ENCODE peak calls at places on chromosomes 5 and 9, in five cellular contexts. K is A549, Q is fibroblast of lung, T is mesendoderm, C is upper lobe of left lung. H is an unnamed sample.

GRCh38 chr9:136438548-136438908 is 1.1 kb downstream of the INPP5E start:
- DNase-seq in K (no peak), Q (peak), T (peak), C (no peak), H (no peak)

GRCh38 chr9:69674741-69675438 is 2.7 kb upstream of the APBA1 start:
- DNase-seq in K (no peak), Q (peak), T (no peak), C (no peak), H (peak)

GRCh38 chr9:113886471-113886870 is 10.4 kb downstream of the ZNF618 start:
- DNase-seq in K (no peak), Q (no peak), T (peak), C (no peak), H (no peak)

GRCh38 chr5:139710370-139711066 is 62.4 kb downstream of the CXXC5 start:
- DNase-seq in K (peak), Q (peak), T (peak), C (no peak), H (no peak)

GRCh38 chr9:107299437-107299836 is 16.4 kb downstream of the RAD23B start:
- DNase-seq in K (no peak), Q (no peak), T (no peak), C (no peak), H (no peak)

GRCh38 chr5:169550227-169550626 is 33.3 kb upstream of the SPDL1 start:
- DNase-seq in K (no peak), Q (peak), T (no peak), C (no peak), H (no peak)

GRCh38 chr5:68115584-68115983 is 100.0 kb upstream of the PIK3R1 start:
- DNase-seq in K (no peak), Q (no peak), T (no peak), C (no peak), H (no peak)

GRCh38 chr5:80761966-80762365 is 107.2 kb upstream of the DHFR start:
- DNase-seq in K (no peak), Q (peak), T (no peak), C (no peak), H (no peak)

GRCh38 chr5:138620661-138621224 is 45.5 kb upstream of the HSPA9 start:
- DNase-seq in K (no peak), Q (no peak), T (no peak), C (no peak), H (no peak)

GRCh38 chr9:123678878-123679329 is 251.0 kb downstream of the DENND1A start:
- DNase-seq in K (no peak), Q (peak), T (no peak), C (no peak), H (no peak)

GRCh38 chr9:134328841-134329575 is 2.8 kb downstream of the RXRA start:
- DNase-seq in K (no peak), Q (no peak), T (no peak), C (peak), H (no peak)

GRCh38 chr9:22237497-22238363 is 208.9 kb upstream of the DMRTA1 start:
- DNase-seq in K (peak), Q (peak), T (peak), C (no peak), H (no peak)

GRCh38 chr9:114240647-114241558 is 82.0 kb upstream of the ORM1 start:
- DNase-seq in K (no peak), Q (no peak), T (no peak), C (no peak), H (no peak)

GRCh38 chr5:121967187-121967586 is 5.4 kb downstream of the SRFBP1 start:
- DNase-seq in K (no peak), Q (peak), T (no peak), C (no peak), H (no peak)

GRCh38 chr9:6566409-6567139 is 79.0 kb downstream of the GLDC start:
- DNase-seq in K (peak), Q (peak), T (peak), C (no peak), H (peak)

GRCh38 chr5:10649518-10650410 is 85.9 kb downstream of the ANKRD33B start:
- DNase-seq in K (no peak), Q (peak), T (no peak), C (no peak), H (no peak)

GRCh38 chr5:14665110-14665822 is 748 bp downstream of the OTULIN start:
- DNase-seq in K (peak), Q (peak), T (peak), C (peak), H (no peak)

GRCh38 chr5:168946363-168946762 is 354.6 kb downstream of the SLIT3 start:
- DNase-seq in K (no peak), Q (no peak), T (peak), C (no peak), H (no peak)

GRCh38 chr5:75331-76320 is 16.3 kb upstream of the PLEKHG4B start:
- DNase-seq in K (no peak), Q (no peak), T (no peak), C (no peak), H (no peak)

GRCh38 chr5:139689631-139690384 is 41.7 kb downstream of the CXXC5 start:
- DNase-seq in K (peak), Q (no peak), T (peak), C (no peak), H (no peak)

GRCh38 chr9:89953824-89954223 is 349.0 kb downstream of the GADD45G start:
- DNase-seq in K (no peak), Q (no peak), T (no peak), C (no peak), H (no peak)

GRCh38 chr5:124057161-124057814 is 545.3 kb downstream of the CSNK1G3 start:
- DNase-seq in K (no peak), Q (no peak), T (no peak), C (peak), H (peak)

GRCh38 chr9:130078547-130078946 is 24.8 kb downstream of the GPR107 start:
- DNase-seq in K (no peak), Q (no peak), T (no peak), C (no peak), H (no peak)

GRCh38 chr9:88749420-88749819 is 214.4 kb downstream of the NXNL2 start:
- DNase-seq in K (no peak), Q (peak), T (no peak), C (no peak), H (peak)

GRCh38 chr9:34145165-34145564 is 18.7 kb upstream of the DCAF12 start:
- DNase-seq in K (no peak), Q (peak), T (peak), C (no peak), H (no peak)

GRCh38 chr5:125134216-125135081 is 388.0 kb upstream of the ZNF608 start:
- DNase-seq in K (no peak), Q (peak), T (peak), C (no peak), H (no peak)

GRCh38 chr9:27569406-27569805 is 3.9 kb downstream of the C9orf72 start:
- DNase-seq in K (no peak), Q (peak), T (no peak), C (no peak), H (no peak)

GRCh38 chr5:141349917-141350619 is at the start of gene PCDHGB1:
- DNase-seq in K (peak), Q (peak), T (peak), C (no peak), H (no peak)

GRCh38 chr9:136346157-136346481 is 17.4 kb downstream of the DNLZ start:
- DNase-seq in K (no peak), Q (no peak), T (no peak), C (no peak), H (no peak)

GRCh38 chr5:10701567-10702039 is 59.4 kb downstream of the DAP start:
- DNase-seq in K (peak), Q (peak), T (peak), C (no peak), H (no peak)

DNA sequence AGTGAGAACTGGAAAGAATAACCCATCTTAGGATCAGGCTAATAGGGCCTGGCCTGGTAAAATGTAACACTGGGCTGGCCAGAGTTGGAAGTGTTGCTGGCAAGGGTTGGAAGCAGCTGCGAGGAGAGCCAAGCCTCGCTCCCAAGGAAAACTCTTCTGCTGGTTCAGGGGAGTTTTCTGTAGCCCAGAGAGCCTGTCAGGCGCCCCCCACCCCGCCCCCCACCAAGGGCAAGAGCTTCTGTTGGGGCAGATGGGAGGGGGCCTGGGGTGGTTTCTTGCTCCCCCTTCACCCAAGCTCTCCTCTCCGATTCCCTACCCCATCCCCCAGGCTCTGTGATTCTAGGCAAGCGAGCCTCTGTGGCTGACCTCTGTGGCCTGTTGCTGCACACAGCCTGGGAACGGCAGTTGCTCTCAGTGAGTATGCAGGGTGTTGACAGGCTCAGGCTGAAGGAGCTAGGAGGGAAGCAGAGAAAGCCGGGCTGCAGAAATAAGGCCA is 547.8 kb downstream of the CCDC171 start:
- DNase-seq in K (no peak), Q (peak), T (peak), C (peak), H (no peak)
- H3K27ac ChIP-seq in K (no peak), Q (peak), T (no peak), C (peak), H (no peak)

GRCh38 chr9:94607340-94607695 is 13.7 kb upstream of the FBP2 start:
- DNase-seq in K (no peak), Q (no peak), T (no peak), C (no peak), H (no peak)

GRCh38 chr9:94613003-94613402 is 19.4 kb upstream of the FBP2 start:
- DNase-seq in K (no peak), Q (no peak), T (peak), C (no peak), H (no peak)

GRCh38 chr9:94611638-94612068 is 18.0 kb upstream of the FBP2 start:
- DNase-seq in K (no peak), Q (no peak), T (no peak), C (no peak), H (no peak)

GRCh38 chr9:94610181-94610591 is 16.6 kb upstream of the FBP2 start:
- DNase-seq in K (no peak), Q (no peak), T (no peak), C (no peak), H (no peak)

DNA sequence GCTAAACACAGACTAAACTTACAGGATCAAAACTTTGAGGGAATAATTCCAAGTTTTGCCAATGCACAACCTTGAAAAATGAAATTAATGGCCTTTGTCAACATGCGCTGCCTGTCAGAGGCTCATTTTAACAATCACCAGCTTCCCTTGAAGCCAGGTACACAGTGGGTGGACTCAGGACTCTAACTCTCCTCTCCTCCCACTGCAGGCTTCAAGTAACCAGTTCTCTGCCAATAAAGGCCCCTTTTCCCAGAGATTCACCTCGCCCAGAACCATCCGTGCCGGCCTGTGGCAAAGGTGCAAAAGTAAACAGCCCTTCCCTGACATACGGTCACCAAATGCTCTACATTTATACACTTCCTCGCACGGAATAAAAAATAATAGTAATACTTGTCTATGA is 18.4 kb upstream of the FBP2 start:
- DNase-seq in K (no peak), Q (no peak), T (no peak), C (no peak), H (no peak)
- H3K27ac ChIP-seq in K (no peak), Q (no peak), T (no peak), C (no peak), H (no peak)

DNA sequence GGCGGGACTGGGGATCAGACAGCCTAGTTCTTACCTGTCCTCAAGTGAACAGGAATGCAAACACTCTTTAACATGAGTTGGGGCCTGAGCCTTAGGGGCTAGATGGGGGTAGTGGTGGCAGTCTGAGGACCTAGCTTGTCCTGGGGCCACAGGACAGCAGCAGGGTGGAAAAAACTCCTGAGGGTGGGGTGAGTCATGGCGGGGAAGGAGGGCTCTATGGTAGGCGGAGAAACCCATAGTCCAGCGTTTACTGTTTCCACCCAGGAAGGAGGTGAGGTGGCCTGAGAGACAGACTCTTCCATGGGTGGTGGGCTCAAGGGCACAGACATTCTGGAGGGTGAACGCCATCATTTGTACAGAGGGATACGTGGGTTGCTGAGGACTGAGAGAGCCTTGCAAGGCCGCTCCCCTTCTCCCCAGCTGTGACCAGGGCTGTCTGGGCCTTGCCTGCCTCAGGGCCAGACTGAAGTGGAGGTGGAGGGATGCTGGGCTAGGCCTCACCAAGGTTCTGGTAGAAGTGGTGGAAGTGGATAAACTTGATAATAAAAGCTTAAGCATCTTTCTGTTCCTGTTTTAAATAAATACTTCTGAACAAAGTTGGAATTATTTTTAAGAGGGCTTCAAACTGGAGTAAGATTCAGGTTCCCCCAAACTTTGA is 1.1 kb upstream of the TSPAN17 start:
- DNase-seq in K (no peak), Q (no peak), T (no peak), C (no peak), H (no peak)
- H3K27ac ChIP-seq in K (peak), Q (peak), T (no peak), C (peak), H (peak)

GRCh38 chr9:98598861-98599260 is 109.9 kb downstream of the GABBR2 start:
- DNase-seq in K (no peak), Q (no peak), T (no peak), C (no peak), H (no peak)

GRCh38 chr9:98593354-98594253 is 115.1 kb downstream of the GABBR2 start:
- DNase-seq in K (no peak), Q (no peak), T (no peak), C (no peak), H (no peak)

GRCh38 chr9:98594551-98595160 is 114.1 kb downstream of the GABBR2 start:
- DNase-seq in K (no peak), Q (no peak), T (no peak), C (no peak), H (no peak)

GRCh38 chr9:98597372-98597771 is 111.4 kb downstream of the GABBR2 start:
- DNase-seq in K (no peak), Q (peak), T (no peak), C (no peak), H (no peak)

GRCh38 chr9:98596486-98596885 is 112.2 kb downstream of the GABBR2 start:
- DNase-seq in K (no peak), Q (no peak), T (peak), C (no peak), H (no peak)
- H3K27ac ChIP-seq in K (no peak), Q (no peak), T (no peak), C (no peak), H (no peak)

GRCh38 chr9:97462914-97463313 is 38.6 kb upstream of the TMOD1 start:
- DNase-seq in K (no peak), Q (no peak), T (no peak), C (no peak), H (no peak)

GRCh38 chr9:97470076-97470475 is 31.4 kb upstream of the TMOD1 start:
- DNase-seq in K (no peak), Q (no peak), T (peak), C (no peak), H (no peak)

GRCh38 chr9:97473717-97474116 is 27.7 kb upstream of the TMOD1 start:
- DNase-seq in K (no peak), Q (no peak), T (no peak), C (no peak), H (no peak)

GRCh38 chr9:97474373-97474925 is 27.0 kb upstream of the TMOD1 start:
- DNase-seq in K (no peak), Q (peak), T (no peak), C (no peak), H (no peak)

DNA sequence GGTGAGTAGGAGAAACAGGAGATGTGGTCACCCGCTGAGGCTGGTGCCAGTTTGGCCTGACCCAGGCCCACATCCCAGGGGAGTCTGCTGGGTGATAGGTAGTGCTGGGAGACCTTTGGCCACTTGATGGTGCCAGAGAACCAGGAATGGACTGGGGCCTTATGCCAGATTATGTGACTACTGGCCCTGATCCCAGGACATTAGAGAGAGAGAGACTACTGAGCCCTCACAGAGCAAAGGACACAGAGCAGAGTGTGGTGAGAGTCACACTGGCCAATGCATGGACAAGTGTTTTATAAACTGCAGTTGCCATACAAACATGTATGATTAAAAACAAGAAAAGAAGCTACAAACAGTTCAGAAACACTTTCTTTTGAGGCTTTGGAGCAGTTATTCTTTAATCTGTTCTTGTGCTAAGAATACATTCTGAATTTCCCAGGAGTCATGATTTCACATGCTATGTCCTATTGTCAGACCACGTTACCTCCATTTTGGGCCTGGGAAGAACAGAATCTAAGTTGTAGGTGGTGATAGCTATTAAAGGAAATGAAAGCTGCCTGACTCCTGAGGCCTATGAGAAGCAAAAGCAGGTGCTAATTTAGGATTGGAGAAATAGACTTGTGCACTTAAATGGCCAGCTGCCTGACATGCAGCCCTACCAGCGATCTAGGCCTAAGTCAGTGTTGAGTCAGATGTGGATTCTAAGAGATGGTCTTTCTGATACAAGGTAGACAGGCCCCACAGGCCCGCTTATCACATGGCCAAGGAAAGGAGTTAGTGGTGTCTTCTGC is 32.6 kb upstream of the TMOD1 start:
- DNase-seq in K (peak), Q (peak), T (peak), C (peak), H (no peak)
- H3K27ac ChIP-seq in K (no peak), Q (no peak), T (no peak), C (peak), H (no peak)

DNA sequence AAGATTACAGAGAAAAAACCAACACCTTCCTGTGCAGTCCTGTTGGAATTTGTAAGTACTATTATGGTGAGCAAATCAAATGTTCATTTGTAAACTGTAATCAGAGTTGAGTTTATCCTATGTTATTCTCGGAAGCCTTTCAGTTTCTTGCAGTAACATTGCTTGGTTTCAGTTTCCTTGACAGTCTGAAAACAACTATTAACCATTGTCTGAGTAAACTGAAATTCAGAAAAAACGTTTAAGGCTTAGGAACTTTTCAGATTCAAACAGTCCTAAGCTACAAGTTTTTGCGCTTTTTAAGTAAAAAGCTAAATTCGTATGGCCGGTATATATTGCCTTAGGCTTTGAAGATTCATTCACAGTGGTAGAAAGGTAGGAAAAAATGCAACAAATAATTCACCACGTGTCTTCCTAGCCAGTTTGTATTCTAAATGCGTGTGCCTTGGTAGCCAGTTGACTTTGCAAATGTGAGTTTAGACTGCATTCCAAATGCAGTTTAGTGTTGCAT is 2.5 kb downstream of the GPBP1 start:
- DNase-seq in K (no peak), Q (peak), T (no peak), C (no peak), H (no peak)
- H3K27ac ChIP-seq in K (peak), Q (peak), T (no peak), C (peak), H (peak)